ENCODE peak calls at places on chromosomes 4 and X, in eight cellular contexts. Z, W, X, J, E, I, D and K are unnamed samples.

GRCh38 chrX:1599791-1600405 is 8.5 kb downstream of the AKAP17A start:
- DNase-seq in X (no peak), I (no peak), J (no peak), Z (no peak), D (no peak), E (peak), W (no peak), K (peak)

GRCh38 chr4:98950925-98951324 is 22.0 kb upstream of the EIF4E start:
- DNase-seq in J (peak), E (no peak), D (no peak), X (no peak), W (no peak), Z (no peak), I (no peak), K (no peak)

GRCh38 chrX:8868906-8869305 is 67.7 kb upstream of the FAM9A start:
- DNase-seq in D (no peak), X (no peak), W (no peak), I (no peak), E (no peak), J (peak), Z (no peak), K (no peak)

GRCh38 chr4:17502764-17503163 is 9.1 kb downstream of the QDPR start:
- DNase-seq in W (no peak), J (peak), Z (no peak), X (no peak), I (no peak), E (no peak), D (no peak), K (no peak)

GRCh38 chr4:37884855-37885487 is 5.9 kb upstream of the TBC1D1 start:
- DNase-seq in W (no peak), E (no peak), Z (no peak), I (no peak), X (no peak), D (no peak), J (no peak), K (no peak)

GRCh38 chr4:20044936-20045335 is 206.8 kb upstream of the SLIT2 start:
- DNase-seq in D (no peak), X (no peak), J (no peak), Z (no peak), W (no peak), E (no peak), I (no peak), K (no peak)

GRCh38 chr4:33297091-33297490 is 2576.9 kb downstream of the PCDH7 start:
- DNase-seq in D (no peak), I (no peak), W (no peak), Z (no peak), J (no peak), X (no peak), E (no peak), K (no peak)

GRCh38 chr4:37685726-37686372 is 327 bp downstream of the RELL1 start:
- DNase-seq in I (no peak), D (no peak), J (peak), E (no peak), W (no peak), X (no peak), Z (peak), K (peak)

GRCh38 chr4:139728840-139729239 is 63.2 kb downstream of the MGST2 start:
- DNase-seq in X (no peak), I (no peak), E (no peak), Z (no peak), W (no peak), J (no peak), D (no peak), K (no peak)

GRCh38 chr4:186725422-186726149 is 1.9 kb upstream of the FAT1 start:
- DNase-seq in W (no peak), Z (peak), X (peak), J (peak), I (peak), D (peak), E (peak), K (peak)

GRCh38 chr4:6986067-6986780 is 56.9 kb upstream of the TADA2B start:
- DNase-seq in Z (no peak), E (no peak), X (no peak), W (no peak), I (no peak), J (peak), D (no peak), K (peak)

GRCh38 chr4:100960232-100960631 is 387.1 kb downstream of the PPP3CA start:
- DNase-seq in W (no peak), E (no peak), X (no peak), I (no peak), Z (no peak), D (no peak), J (peak), K (no peak)

GRCh38 chr4:125464146-125464545 is 149.4 kb downstream of the FAT4 start:
- DNase-seq in D (no peak), W (no peak), Z (no peak), J (no peak), X (no peak), E (no peak), I (no peak), K (no peak)

GRCh38 chr4:10593130-10593529 is 91.4 kb downstream of the CLNK start:
- DNase-seq in I (no peak), E (no peak), W (no peak), D (no peak), Z (no peak), J (no peak), X (no peak), K (no peak)

GRCh38 chr4:149911371-149911770 is 95.7 kb upstream of the IQCM start:
- DNase-seq in X (no peak), J (no peak), I (no peak), E (no peak), W (no peak), Z (no peak), D (no peak), K (no peak)

GRCh38 chr4:6027392-6027791 is 9.2 kb upstream of the C4orf50 start:
- DNase-seq in J (no peak), I (no peak), Z (no peak), X (no peak), D (no peak), W (no peak), E (no peak), K (no peak)

GRCh38 chr4:155629183-155629825 is 37.3 kb upstream of the GUCY1A1 start:
- DNase-seq in X (no peak), D (no peak), I (no peak), E (no peak), Z (no peak), J (peak), W (no peak), K (no peak)

GRCh38 chr4:98890698-98891097 is 38.2 kb downstream of the EIF4E start:
- DNase-seq in I (no peak), Z (no peak), W (no peak), D (no peak), J (no peak), E (no peak), X (no peak), K (no peak)

GRCh38 chr4:86306816-86307215 is 53.0 kb downstream of the MAPK10 start:
- DNase-seq in Z (no peak), I (no peak), D (no peak), X (no peak), E (no peak), W (peak), J (no peak), K (no peak)

GRCh38 chr4:150178161-150178560 is 99.9 kb downstream of the DCLK2 start:
- DNase-seq in D (no peak), I (no peak), X (no peak), Z (no peak), J (no peak), W (no peak), E (no peak), K (no peak)

GRCh38 chr4:145954924-145955339 is 16.3 kb upstream of the ZNF827 start:
- DNase-seq in W (no peak), E (no peak), D (peak), X (no peak), J (peak), I (no peak), Z (no peak), K (no peak)

GRCh38 chrX:122504026-122504425 is 680.1 kb upstream of the GRIA3 start:
- DNase-seq in I (no peak), D (no peak), W (no peak), X (no peak), J (peak), Z (no peak), E (no peak), K (no peak)

GRCh38 chr4:25666031-25666630 is 10.5 kb downstream of the SLC34A2 start:
- DNase-seq in Z (no peak), J (no peak), D (no peak), X (no peak), W (no peak), I (no peak), E (no peak), K (no peak)

GRCh38 chr4:102608190-102608589 is 107.0 kb downstream of the NFKB1 start:
- DNase-seq in E (no peak), J (peak), Z (no peak), X (no peak), I (no peak), D (no peak), W (no peak), K (no peak)

GRCh38 chr4:162406637-162407370 is 243.0 kb upstream of the FSTL5 start:
- DNase-seq in Z (no peak), J (no peak), X (no peak), W (no peak), D (no peak), I (no peak), E (no peak), K (no peak)

GRCh38 chr4:2449511-2450392 is 19.2 kb upstream of the RNF4 start:
- DNase-seq in X (no peak), E (no peak), Z (no peak), J (no peak), W (no peak), D (no peak), I (peak), K (no peak)

GRCh38 chr4:92215471-92215870 is 88.3 kb upstream of the GRID2 start:
- DNase-seq in J (no peak), I (no peak), W (no peak), E (no peak), Z (no peak), X (no peak), D (no peak), K (no peak)

GRCh38 chr4:158099686-158100085 is 73.1 kb downstream of the GASK1B start:
- DNase-seq in E (no peak), X (no peak), W (no peak), I (no peak), J (no peak), D (no peak), Z (no peak), K (no peak)

GRCh38 chrX:107738272-107738671 is 37.3 kb downstream of the TSC22D3 start:
- DNase-seq in Z (no peak), D (no peak), J (no peak), E (peak), X (no peak), I (no peak), W (no peak), K (peak)

GRCh38 chr4:8195431-8195830 is 3.7 kb upstream of the SH3TC1 start:
- DNase-seq in Z (no peak), X (no peak), D (no peak), J (no peak), W (no peak), I (no peak), E (no peak), K (no peak)

GRCh38 chr4:90444904-90445303 is 317.7 kb downstream of the CCSER1 start:
- DNase-seq in J (no peak), D (no peak), X (no peak), W (no peak), E (no peak), I (no peak), Z (no peak), K (no peak)